ENCODE peak calls at places on chromosomes 1 and 21, in five cellular contexts. S is lower lobe of right lung, G is kidney, Z is SK-N-SH, F is A549. C is an unnamed sample.

GRCh38 chr1:77511440-77511840 is 171.0 kb downstream of the ZZZ3 start:
- DNase-seq in S (no peak), Z (no peak), F (peak), G (no peak), C (peak)

GRCh38 chr1:61184035-61184713 is 101.8 kb downstream of the NFIA start:
- DNase-seq in G (peak), Z (peak), S (peak), F (peak), C (peak)

GRCh38 chr1:44808938-44809917 is 905 bp downstream of the BTBD19 start:
- DNase-seq in S (peak), Z (no peak), F (peak), G (peak), C (peak)

GRCh38 chr1:227786673-227787512 is 28.6 kb upstream of the PRSS38 start:
- DNase-seq in Z (peak), G (peak), S (peak), F (no peak), C (no peak)

GRCh38 chr1:84708031-84708430 is 17.8 kb upstream of the SSX2IP start:
- DNase-seq in F (no peak), S (no peak), G (no peak), Z (no peak), C (no peak)

GRCh38 chr1:57724535-57724934 is 300.7 kb upstream of the DAB1 start:
- DNase-seq in G (no peak), S (no peak), F (no peak), Z (no peak), C (no peak)

GRCh38 chr1:44842763-44843655 is at the start of gene PTCH2:
- DNase-seq in F (peak), S (peak), Z (peak), G (peak), C (peak)

GRCh38 chr1:159184201-159184600 is 12.8 kb downstream of the CADM3 start:
- DNase-seq in S (no peak), F (no peak), Z (no peak), G (no peak), C (no peak)

GRCh38 chr1:52706136-52706670 is 8.1 kb upstream of the COA7 start:
- DNase-seq in S (no peak), Z (no peak), F (no peak), G (no peak), C (no peak)

GRCh38 chr1:235783148-235783776 is 83.4 kb downstream of the LYST start:
- DNase-seq in Z (peak), F (peak), S (no peak), G (no peak), C (peak)

GRCh38 chr1:213931804-213932203 is 56.0 kb upstream of the PROX1 start:
- DNase-seq in S (no peak), F (no peak), G (no peak), Z (no peak), C (no peak)

GRCh38 chr1:70745199-70745598 is 302.4 kb downstream of the PTGER3 start:
- DNase-seq in F (no peak), Z (no peak), S (no peak), G (no peak), C (no peak)

GRCh38 chr1:92996131-92996463 is 34.8 kb upstream of the DIPK1A start:
- DNase-seq in F (no peak), Z (no peak), S (no peak), G (no peak), C (no peak)

GRCh38 chr1:109161836-109162606 is 48.1 kb downstream of the ELAPOR1 start:
- DNase-seq in F (no peak), G (peak), S (peak), Z (no peak), C (peak)

GRCh38 chr21:42887321-42887720 is 5.8 kb upstream of the NDUFV3 start:
- DNase-seq in S (peak), G (no peak), Z (no peak), F (no peak), C (no peak)

GRCh38 chr1:7526867-7527732 is 244.0 kb upstream of the VAMP3 start:
- DNase-seq in Z (no peak), F (no peak), S (peak), G (no peak), C (peak)

GRCh38 chr1:50023292-50024159 is at the start of gene AGBL4:
- DNase-seq in S (peak), G (peak), F (peak), Z (peak), C (peak)

GRCh38 chr1:214372092-214372491 is 91.1 kb downstream of the SMYD2 start:
- DNase-seq in G (no peak), Z (no peak), F (no peak), S (no peak), C (no peak)

GRCh38 chr1:155000475-155000724 is 2.2 kb upstream of the ZBTB7B start:
- DNase-seq in G (peak), S (peak), F (no peak), Z (no peak), C (no peak)

GRCh38 chr1:209576392-209576791 is 7.1 kb upstream of the CAMK1G start:
- DNase-seq in G (no peak), Z (no peak), F (no peak), S (no peak), C (no peak)

GRCh38 chr1:3467096-3468036 is 12.9 kb downstream of the ARHGEF16 start:
- DNase-seq in F (no peak), Z (no peak), G (peak), S (peak), C (no peak)

GRCh38 chr1:7847599-7847998 is 5.3 kb downstream of the UTS2 start:
- DNase-seq in G (no peak), Z (no peak), F (no peak), S (no peak), C (peak)

GRCh38 chr1:19208710-19209438 is 1.2 kb downstream of the UBR4 start:
- DNase-seq in Z (no peak), S (no peak), F (no peak), G (no peak), C (peak)

GRCh38 chr21:41398831-41399230 is 27.2 kb upstream of the MX1 start:
- DNase-seq in F (no peak), G (no peak), S (no peak), Z (no peak), C (no peak)

GRCh38 chr1:111455642-111456031 is 6.4 kb downstream of the ATP5PB start:
- DNase-seq in F (no peak), Z (no peak), S (no peak), G (no peak), C (no peak)

GRCh38 chr1:89671775-89672488 is 39.0 kb downstream of the LRRC8C start:
- DNase-seq in G (no peak), Z (no peak), S (no peak), F (peak), C (no peak)

GRCh38 chr1:7366955-7367665 is 404.0 kb upstream of the VAMP3 start:
- DNase-seq in S (no peak), Z (no peak), F (no peak), G (peak), C (no peak)

GRCh38 chr1:204658295-204658694 is 27.2 kb downstream of the LRRN2 start:
- DNase-seq in S (no peak), Z (no peak), F (no peak), G (no peak), C (no peak)

GRCh38 chr1:31324992-31325391 is 28.2 kb downstream of the ZCCHC17 start:
- DNase-seq in G (no peak), F (no peak), Z (no peak), S (no peak), C (no peak)

GRCh38 chr1:6959491-6959890 is 174.2 kb downstream of the CAMTA1 start:
- DNase-seq in S (no peak), Z (no peak), F (no peak), G (no peak), C (no peak)

GRCh38 chr1:164875518-164875917 is 316.5 kb downstream of the PBX1 start:
- DNase-seq in S (no peak), F (no peak), Z (no peak), G (no peak), C (no peak)

GRCh38 chr1:174652496-174653280 is 204.9 kb downstream of the GPR52 start:
- DNase-seq in F (no peak), S (no peak), G (no peak), Z (no peak), C (no peak)

GRCh38 chr1:44811714-44812151 is 3.4 kb downstream of the BTBD19 start:
- DNase-seq in S (peak), Z (peak), F (no peak), G (peak), C (peak)

GRCh38 chr1:10730985-10731384 is 65.5 kb downstream of the CASZ1 start:
- DNase-seq in S (no peak), G (no peak), Z (no peak), F (peak), C (peak)

GRCh38 chr1:227726924-227727599 is 8.0 kb downstream of the JMJD4 start:
- DNase-seq in F (no peak), G (no peak), S (no peak), Z (no peak), C (no peak)

GRCh38 chr1:192516776-192517297 is 58.7 kb upstream of the RGS1 start:
- DNase-seq in S (no peak), Z (no peak), F (no peak), G (no peak), C (peak)

GRCh38 chr21:15706686-15707085 is 23.1 kb upstream of the USP25 start:
- DNase-seq in F (peak), S (no peak), Z (no peak), G (no peak), C (peak)

GRCh38 chr1:119015547-119015946 is 27.4 kb upstream of the TBX15 start:
- DNase-seq in S (no peak), F (no peak), G (no peak), Z (no peak), C (no peak)

GRCh38 chr1:27366411-27367159 is at the start of gene MAP3K6:
- DNase-seq in Z (peak), S (peak), G (peak), F (peak), C (peak)
- TF ChIP-seq CTCF in Z (peak), S (peak), G (peak), F (peak), C (peak)

DNA sequence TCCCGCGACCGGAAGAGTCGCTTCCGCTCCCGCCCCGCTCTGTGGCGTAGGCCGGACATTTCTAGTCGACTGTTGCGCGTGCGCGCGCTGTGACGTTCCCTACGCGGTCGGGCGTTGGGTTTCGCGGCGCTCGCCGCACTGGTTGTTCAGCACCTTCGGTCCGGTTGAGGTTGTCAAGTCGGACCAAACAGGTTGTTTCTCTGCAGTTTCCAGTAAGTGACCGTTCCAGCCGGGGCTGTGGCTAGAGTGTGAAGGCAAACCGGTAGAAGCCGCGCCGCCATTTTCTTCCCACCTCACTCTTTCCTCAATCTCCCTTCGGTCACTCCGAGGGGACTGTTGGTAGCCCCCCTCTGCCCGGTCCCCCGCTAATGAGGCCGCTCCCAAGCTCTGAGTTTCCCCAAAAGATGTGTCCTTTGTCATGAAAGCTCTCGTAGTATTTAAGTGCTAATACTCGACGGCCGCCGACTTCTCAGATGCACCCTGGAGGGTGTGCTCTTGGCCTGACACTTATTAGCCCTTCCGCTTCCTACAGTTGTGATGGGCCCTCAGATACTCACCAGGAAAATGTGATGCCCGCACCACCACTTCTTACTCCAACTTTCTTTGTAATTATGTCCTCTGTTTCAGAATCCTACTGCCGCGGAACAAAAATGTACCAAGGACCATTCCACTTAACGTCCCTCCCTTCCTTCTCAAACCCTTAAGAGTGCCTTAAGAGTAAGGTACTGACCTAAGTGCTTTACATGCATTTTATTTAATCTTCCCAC is 56.3 kb downstream of the TRAF5 start:
- DNase-seq in F (peak), G (peak), Z (peak), S (peak), C (peak)
- H3K4me3 ChIP-seq in F (peak), G (peak), Z (peak), S (peak), C (peak)

DNA sequence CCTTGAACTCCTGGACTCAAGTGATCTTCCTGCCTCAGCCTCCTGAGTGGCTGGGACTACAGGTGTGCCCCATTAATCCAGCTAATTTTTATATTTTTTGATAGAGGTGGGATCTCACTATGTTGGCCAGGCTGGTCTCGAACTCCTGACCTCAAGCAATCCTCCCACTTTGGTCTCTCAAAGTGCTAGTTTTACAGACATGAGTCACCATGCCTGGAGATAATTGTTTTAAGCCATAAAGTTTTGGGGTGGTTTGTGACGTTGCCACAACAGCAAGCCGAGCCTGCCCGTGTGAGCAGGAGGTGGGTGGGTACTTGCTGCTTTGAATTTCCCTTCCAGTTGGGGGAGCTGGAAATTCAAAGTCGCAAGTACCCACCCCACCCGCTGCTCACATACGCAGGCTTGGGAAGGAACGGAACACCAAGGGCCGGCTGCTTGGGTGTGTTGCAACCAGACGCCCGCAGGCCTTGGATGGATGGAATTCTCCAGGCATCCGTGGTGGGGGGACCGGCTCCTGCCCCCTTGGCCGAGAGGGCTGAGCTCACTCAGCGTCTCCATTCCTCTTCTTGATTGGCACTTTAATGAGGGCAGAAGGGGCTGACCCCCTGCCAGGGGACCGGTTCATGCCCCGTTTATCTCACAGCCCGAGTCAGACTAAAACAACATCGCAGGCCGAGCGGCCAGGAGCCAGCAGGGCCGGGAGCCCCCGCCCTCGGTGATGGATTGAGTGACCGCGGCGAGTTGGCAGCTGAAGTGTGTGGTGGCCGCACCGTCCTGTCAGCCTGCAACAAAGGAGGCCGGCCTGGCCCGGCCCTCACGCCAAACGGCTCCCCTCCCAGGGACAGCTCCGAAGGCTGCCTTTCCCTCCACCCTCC is 78.1 kb downstream of the DHRS3 start:
- DNase-seq in G (peak), Z (no peak), F (peak), S (peak), C (peak)
- TF ChIP-seq CTCF in G (no peak), Z (no peak), F (no peak), S (no peak), C (peak)

GRCh38 chr1:223135176-223135575 is 7.9 kb downstream of the TLR5 start:
- DNase-seq in Z (no peak), F (no peak), G (peak), S (no peak), C (peak)

GRCh38 chr1:223133824-223134435 is 9.1 kb downstream of the TLR5 start:
- DNase-seq in S (peak), Z (peak), F (peak), G (peak), C (peak)

GRCh38 chr1:223136086-223136485 is 7.0 kb downstream of the TLR5 start:
- DNase-seq in S (no peak), Z (no peak), F (no peak), G (no peak), C (no peak)

GRCh38 chr1:223129229-223129851 is 13.7 kb downstream of the TLR5 start:
- DNase-seq in F (peak), G (peak), Z (peak), S (peak), C (peak)

GRCh38 chr1:223133301-223133823 is 9.7 kb downstream of the TLR5 start:
- DNase-seq in F (no peak), G (no peak), Z (no peak), S (no peak), C (no peak)
- H3K4me3 ChIP-seq in F (peak), G (peak), Z (peak), S (peak), C (no peak)

GRCh38 chr1:16924216-16924918 is 2.6 kb downstream of the CROCC start:
- DNase-seq in Z (peak), G (peak), S (peak), F (no peak), C (no peak)

GRCh38 chr1:16925635-16926490 is 4.1 kb downstream of the CROCC start:
- DNase-seq in G (peak), Z (peak), F (no peak), S (peak), C (no peak)

GRCh38 chr1:16922885-16923431 is 1.2 kb downstream of the CROCC start:
- DNase-seq in S (peak), Z (peak), G (peak), F (no peak), C (no peak)

GRCh38 chr1:16926491-16927195 is 4.9 kb downstream of the CROCC start:
- DNase-seq in Z (peak), S (peak), G (peak), F (no peak), C (no peak)

DNA sequence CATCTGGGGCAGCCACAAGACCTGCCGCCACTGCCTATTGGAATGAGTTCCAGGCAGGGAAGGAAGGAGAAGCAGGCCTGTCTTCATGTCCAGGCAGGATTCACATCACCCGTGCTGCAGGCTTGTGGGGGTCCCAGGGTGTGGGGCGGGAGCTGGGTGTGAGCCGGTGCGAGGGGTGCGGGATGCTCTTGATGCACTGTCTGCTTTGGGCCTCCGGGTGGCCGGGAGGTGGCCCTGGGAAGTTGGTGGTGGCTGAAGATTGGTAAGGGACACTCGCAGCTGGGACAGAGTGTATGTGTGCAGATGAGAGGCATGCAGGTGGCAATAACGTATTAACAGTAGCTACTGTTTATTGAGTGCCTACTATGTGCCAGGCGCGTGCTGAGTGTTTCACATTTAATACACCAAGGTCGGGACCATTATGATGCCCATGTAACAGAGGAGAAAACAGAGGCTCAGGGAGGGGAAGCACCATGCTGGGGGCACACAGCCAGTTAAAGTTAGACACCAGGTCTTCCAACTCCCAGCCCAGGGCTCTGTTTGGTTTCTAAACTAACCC is 3.3 kb downstream of the CROCC start:
- DNase-seq in Z (peak), S (peak), F (no peak), G (peak), C (no peak)
- TF ChIP-seq CTCF in Z (peak), S (no peak), F (no peak), G (no peak), C (no peak)

GRCh38 chr1:11923827-11924113 is 2.5 kb downstream of the KIAA2013 start:
- DNase-seq in Z (no peak), G (no peak), F (no peak), S (no peak), C (no peak)
- H3K4me3 ChIP-seq in Z (peak), G (peak), F (no peak), S (peak), C (peak)

GRCh38 chr1:55064861-55065263 is 25.5 kb downstream of the PCSK9 start:
- DNase-seq in S (no peak), Z (no peak), F (peak), G (no peak), C (peak)

GRCh38 chr1:55065649-55066048 is 26.3 kb downstream of the PCSK9 start:
- DNase-seq in F (no peak), S (no peak), Z (no peak), G (no peak), C (no peak)

GRCh38 chr1:55063562-55063942 is 24.2 kb downstream of the PCSK9 start:
- DNase-seq in G (no peak), Z (no peak), F (no peak), S (no peak), C (no peak)

GRCh38 chr1:55062801-55063561 is 23.6 kb downstream of the PCSK9 start:
- DNase-seq in F (no peak), G (peak), S (no peak), Z (peak), C (no peak)

GRCh38 chr1:55064071-55064581 is 24.8 kb downstream of the PCSK9 start:
- DNase-seq in F (no peak), G (peak), Z (peak), S (no peak), C (peak)
- TF ChIP-seq CTCF in F (no peak), G (no peak), Z (no peak), S (no peak), C (no peak)

C was measured in AG10803.